ENCODE peak calls at places on chromosomes 7 and 10, in five cellular contexts. X is lower leg skin, L is NCI-H345, E is NCI-H1436, I is NCI-H1092 treated with DMSO at 0.1 percent for 48 hours. N is an unnamed sample.

GRCh38 chr7:39678935-39679690 is 55.7 kb downstream of the RALA start:
- DNase-seq in X (no peak), L (no peak), E (no peak), I (no peak), N (no peak)

GRCh38 chr7:47648301-47648900 is 66.5 kb upstream of the TNS3 start:
- DNase-seq in X (no peak), L (no peak), E (no peak), I (no peak), N (no peak)

GRCh38 chr10:30227481-30227880 is 121.6 kb downstream of the MTPAP start:
- DNase-seq in X (no peak), L (no peak), E (no peak), I (no peak), N (no peak)

GRCh38 chr10:99656199-99657064 is 2.9 kb upstream of the ENTPD7 start:
- DNase-seq in X (no peak), L (no peak), E (no peak), I (no peak), N (no peak)

GRCh38 chr10:103982639-103983038 is 15.7 kb downstream of the SLK start:
- DNase-seq in X (no peak), L (no peak), E (no peak), I (no peak), N (no peak)

GRCh38 chr7:102047167-102047566 is 229.7 kb downstream of the CUX1 start:
- DNase-seq in X (no peak), L (no peak), E (no peak), I (no peak), N (no peak)

GRCh38 chr10:17237915-17238444 is 9.9 kb downstream of the VIM start:
- DNase-seq in X (no peak), L (no peak), E (no peak), I (no peak), N (no peak)

GRCh38 chr10:92242910-92243671 is 47.8 kb downstream of the CPEB3 start:
- DNase-seq in X (peak; percentile 84), L (peak; percentile 43), E (peak; percentile 53), I (peak; percentile 83), N (peak; percentile 48)

GRCh38 chr10:87546221-87546620 is 41.5 kb downstream of the MINPP1 start:
- DNase-seq in X (no peak), L (no peak), E (no peak), I (no peak), N (no peak)

GRCh38 chr7:4769753-4770152 is 5.7 kb upstream of the AP5Z1 start:
- DNase-seq in X (no peak), L (peak; percentile 22), E (no peak), I (peak; percentile 66), N (no peak)

GRCh38 chr7:30755384-30756154 is 3.6 kb downstream of the INMT start:
- DNase-seq in X (no peak), L (no peak), E (no peak), I (peak; percentile 58), N (no peak)

GRCh38 chr10:58352956-58353610 is 18.3 kb downstream of the UBE2D1 start:
- DNase-seq in X (no peak), L (no peak), E (no peak), I (no peak), N (no peak)

GRCh38 chr10:15427836-15428414 is 56.8 kb upstream of the FAM171A1 start:
- DNase-seq in X (no peak), L (peak; percentile 12), E (no peak), I (peak; percentile 8), N (peak; percentile 46)

GRCh38 chr7:20229652-20230500 is 12.7 kb upstream of the MACC1 start:
- DNase-seq in X (no peak), L (no peak), E (no peak), I (no peak), N (no peak)

GRCh38 chr10:11638055-11638698 is 26.7 kb upstream of the USP6NL start:
- DNase-seq in X (no peak), L (no peak), E (no peak), I (no peak), N (no peak)

GRCh38 chr10:96271017-96271815 is at the start of gene BLNK:
- DNase-seq in X (peak; percentile 89), L (no peak), E (no peak), I (no peak), N (no peak)

GRCh38 chr7:102836977-102837376 is 75.8 kb upstream of the LRRC17 start:
- DNase-seq in X (no peak), L (no peak), E (no peak), I (no peak), N (no peak)

GRCh38 chr10:131237991-131238651 is 73.4 kb downstream of the TCERG1L start:
- DNase-seq in X (no peak), L (no peak), E (no peak), I (no peak), N (no peak)

GRCh38 chr10:11146402-11147171 is 128.9 kb downstream of the CELF2 start:
- DNase-seq in X (no peak), L (no peak), E (no peak), I (no peak), N (no peak)

GRCh38 chr10:4240641-4241197 is 455.7 kb upstream of the KLF6 start:
- DNase-seq in X (no peak), L (no peak), E (no peak), I (no peak), N (no peak)

GRCh38 chr7:97819161-97819560 is 53.0 kb downstream of the ASNS start:
- DNase-seq in X (no peak), L (peak; percentile 35), E (no peak), I (peak; percentile 43), N (no peak)

GRCh38 chr7:102009628-102010027 is 192.2 kb downstream of the CUX1 start:
- DNase-seq in X (no peak), L (no peak), E (no peak), I (no peak), N (no peak)

GRCh38 chr7:126535176-126535575 is 717.6 kb downstream of the GRM8 start:
- DNase-seq in X (no peak), L (peak; percentile 77), E (peak; percentile 59), I (peak; percentile 91), N (no peak)

GRCh38 chr10:116076616-116077015 is 196.4 kb downstream of the GFRA1 start:
- DNase-seq in X (peak; percentile 18), L (no peak), E (no peak), I (no peak), N (no peak)

GRCh38 chr10:126177414-126178030 is 210.8 kb downstream of the ADAM12 start:
- DNase-seq in X (no peak), L (no peak), E (no peak), I (no peak), N (no peak)

GRCh38 chr7:44131173-44132009 is 8.0 kb upstream of the POLD2 start:
- DNase-seq in X (no peak), L (no peak), E (no peak), I (peak; percentile 14), N (peak; percentile 63)

GRCh38 chr7:29900745-29901144 is 88.9 kb downstream of the SCRN1 start:
- DNase-seq in X (no peak), L (no peak), E (no peak), I (no peak), N (no peak)

GRCh38 chr7:32591938-32592337 is 96.6 kb downstream of the AVL9 start:
- DNase-seq in X (no peak), L (no peak), E (no peak), I (no peak), N (no peak)

GRCh38 chr7:146314962-146315361 is 198.4 kb downstream of the CNTNAP2 start:
- DNase-seq in X (no peak), L (no peak), E (no peak), I (no peak), N (no peak)